ENCODE peak calls at places on chromosomes 7 and 10, in five cellular contexts. R, F, M, N and H are unnamed samples.

GRCh38 chr7:22445140-22445722 is 54.8 kb downstream of the STEAP1B start:
- DNase-seq in R (peak), F (no peak), M (peak), N (no peak), H (peak)

GRCh38 chr10:60456053-60456452 is 66.4 kb upstream of the ANK3 start:
- DNase-seq in R (no peak), F (peak), M (no peak), N (peak), H (no peak)

GRCh38 chr7:130226333-130226732 is 18.7 kb downstream of the SSMEM1 start:
- DNase-seq in R (no peak), F (no peak), M (no peak), N (no peak), H (no peak)

GRCh38 chr7:131959106-131959812 is 402.8 kb upstream of the PODXL start:
- DNase-seq in R (no peak), F (no peak), M (no peak), N (no peak), H (no peak)

GRCh38 chr7:69814421-69814962 is 216.2 kb downstream of the AUTS2 start:
- DNase-seq in R (peak), F (no peak), M (no peak), N (no peak), H (no peak)

GRCh38 chr7:149718730-149719049 is 54.7 kb downstream of the ZNF467 start:
- DNase-seq in R (no peak), F (no peak), M (peak), N (no peak), H (no peak)

GRCh38 chr10:89702121-89702480 is 711 bp downstream of the KIF20B start:
- DNase-seq in R (no peak), F (peak), M (no peak), N (no peak), H (no peak)

GRCh38 chr10:95835911-95836310 is 71.9 kb upstream of the CC2D2B start:
- DNase-seq in R (no peak), F (no peak), M (no peak), N (no peak), H (no peak)

GRCh38 chr10:67815571-67816059 is 22.4 kb downstream of the DNAJC12 start:
- DNase-seq in R (no peak), F (peak), M (no peak), N (peak), H (no peak)

GRCh38 chr7:15389073-15389472 is 172.7 kb downstream of the AGMO start:
- DNase-seq in R (no peak), F (no peak), M (no peak), N (no peak), H (no peak)

GRCh38 chr10:28711079-28711478 is 33.8 kb downstream of the BAMBI start:
- DNase-seq in R (no peak), F (peak), M (no peak), N (no peak), H (no peak)

GRCh38 chr7:158473238-158473637 is 114.4 kb downstream of the PTPRN2 start:
- DNase-seq in R (peak), F (no peak), M (peak), N (no peak), H (no peak)

GRCh38 chr7:136925049-136925448 is 56.6 kb downstream of the CHRM2 start:
- DNase-seq in R (no peak), F (no peak), M (no peak), N (no peak), H (no peak)

GRCh38 chr7:3747452-3747851 is 446.4 kb downstream of the SDK1 start:
- DNase-seq in R (no peak), F (no peak), M (no peak), N (no peak), H (no peak)

GRCh38 chr7:16083931-16084330 is 337.4 kb downstream of the CRPPA start:
- DNase-seq in R (no peak), F (peak), M (no peak), N (no peak), H (no peak)

GRCh38 chr7:33452805-33453502 is 323.6 kb downstream of the BBS9 start:
- DNase-seq in R (no peak), F (peak), M (no peak), N (no peak), H (no peak)

GRCh38 chr7:158694650-158695049 is 10.0 kb downstream of the NCAPG2 start:
- DNase-seq in R (no peak), F (no peak), M (no peak), N (no peak), H (no peak)

GRCh38 chr10:11597470-11597869 is 14.0 kb downstream of the USP6NL start:
- DNase-seq in R (no peak), F (no peak), M (no peak), N (no peak), H (no peak)

GRCh38 chr7:20894806-20895205 is 108.1 kb upstream of the SP8 start:
- DNase-seq in R (no peak), F (peak), M (no peak), N (no peak), H (no peak)

GRCh38 chr7:128274246-128274889 is 33.3 kb downstream of the LEP start:
- DNase-seq in R (no peak), F (no peak), M (peak), N (no peak), H (no peak)

GRCh38 chr7:135320277-135320676 is 86.6 kb downstream of the STRA8 start:
- DNase-seq in R (peak), F (peak), M (peak), N (peak), H (peak)

GRCh38 chr7:147510913-147511312 is 1079.7 kb upstream of the C7orf33 start:
- DNase-seq in R (no peak), F (peak), M (no peak), N (no peak), H (no peak)

GRCh38 chr10:76035010-76035727 is 603.7 kb downstream of the LRMDA start:
- DNase-seq in R (no peak), F (no peak), M (no peak), N (no peak), H (no peak)

GRCh38 chr7:139958599-139959380 is 104.0 kb downstream of the PARP12 start:
- DNase-seq in R (no peak), F (no peak), M (no peak), N (no peak), H (no peak)

GRCh38 chr7:128882134-128882533 is 19.5 kb downstream of the ATP6V1F start:
- DNase-seq in R (no peak), F (no peak), M (peak), N (no peak), H (peak)

GRCh38 chr10:108696792-108697477 is 1226.4 kb downstream of the XPNPEP1 start:
- DNase-seq in R (no peak), F (no peak), M (no peak), N (no peak), H (no peak)

GRCh38 chr7:83038787-83039186 is 123.9 kb downstream of the PCLO start:
- DNase-seq in R (no peak), F (peak), M (no peak), N (no peak), H (no peak)

GRCh38 chr10:16954280-16955030 is 137.2 kb upstream of the RSU1 start:
- DNase-seq in R (no peak), F (no peak), M (no peak), N (no peak), H (no peak)

GRCh38 chr10:115772606-115773005 is 500.4 kb downstream of the GFRA1 start:
- DNase-seq in R (peak), F (no peak), M (no peak), N (no peak), H (no peak)

GRCh38 chr10:119650692-119651513 is at the start of gene BAG3:
- DNase-seq in R (peak), F (peak), M (peak), N (peak), H (peak)

GRCh38 chr7:95473276-95473985 is 12.3 kb upstream of the ASB4 start:
- DNase-seq in R (no peak), F (no peak), M (no peak), N (no peak), H (no peak)

GRCh38 chr10:80289451-80290287 is at the start of gene MAT1A:
- DNase-seq in R (peak), F (no peak), M (no peak), N (no peak), H (no peak)

GRCh38 chr10:86888585-86889381 is 68.6 kb downstream of the MMRN2 start:
- DNase-seq in R (no peak), F (peak), M (no peak), N (no peak), H (no peak)

GRCh38 chr10:62303922-62304321 is 35.3 kb upstream of the RTKN2 start:
- DNase-seq in R (no peak), F (peak), M (no peak), N (no peak), H (no peak)

GRCh38 chr7:98286093-98286525 is 4.6 kb downstream of the BRI3 start:
- DNase-seq in R (peak), F (peak), M (peak), N (peak), H (peak)